ENCODE peak calls at places on chromosomes 4 and X, in seven cellular contexts. K is suprapubic skin, T is SK-N-SH, M is transverse colon, W is A549, Q is ovary, D is HepG2. C is an unnamed sample.

GRCh38 chrX:46204721-46205422 is 340.3 kb downstream of the ZNF674 start:
- DNase-seq in K (no peak), T (no peak), M (no peak), W (peak), Q (no peak), D (no peak), C (no peak)

GRCh38 chr4:170610464-170610863 is 520.7 kb upstream of the AADAT start:
- DNase-seq in K (no peak), T (no peak), M (no peak), W (no peak), Q (no peak), D (no peak), C (no peak)

GRCh38 chr4:8644461-8644891 is 51.9 kb downstream of the CPZ start:
- DNase-seq in K (no peak), T (no peak), M (no peak), W (no peak), Q (peak), D (no peak), C (no peak)

GRCh38 chr4:71389149-71389840 is 50.5 kb downstream of the SLC4A4 start:
- DNase-seq in K (no peak), T (no peak), M (no peak), W (peak), Q (no peak), D (no peak), C (peak)

GRCh38 chr4:2417196-2417764 is 1.2 kb downstream of the ZFYVE28 start:
- DNase-seq in K (no peak), T (peak), M (no peak), W (no peak), Q (no peak), D (no peak), C (no peak)

GRCh38 chr4:75630174-75630931 is at the start of gene CDKL2:
- DNase-seq in K (peak), T (peak), M (peak), W (peak), Q (peak), D (no peak), C (peak)

GRCh38 chr4:38177792-38178665 is 217.8 kb downstream of the PTTG2 start:
- DNase-seq in K (peak), T (no peak), M (peak), W (no peak), Q (peak), D (no peak), C (peak)

GRCh38 chr4:81470456-81471327 is 1.0 kb downstream of the RASGEF1B start:
- DNase-seq in K (peak), T (no peak), M (peak), W (no peak), Q (no peak), D (no peak), C (peak)

GRCh38 chr4:6322761-6323566 is 53.3 kb downstream of the WFS1 start:
- DNase-seq in K (no peak), T (no peak), M (no peak), W (no peak), Q (no peak), D (peak), C (no peak)

GRCh38 chr4:78862314-78862737 is 76.9 kb downstream of the PAQR3 start:
- DNase-seq in K (no peak), T (no peak), M (no peak), W (peak), Q (no peak), D (peak), C (no peak)

GRCh38 chr4:106367072-106367471 is 1.5 kb downstream of the GIMD1 start:
- DNase-seq in K (no peak), T (no peak), M (no peak), W (no peak), Q (no peak), D (no peak), C (no peak)

GRCh38 chr4:94582517-94582916 is 130.8 kb downstream of the PDLIM5 start:
- DNase-seq in K (no peak), T (no peak), M (no peak), W (no peak), Q (no peak), D (no peak), C (no peak)

GRCh38 chr4:5033266-5033945 is 14.1 kb upstream of the CYTL1 start:
- DNase-seq in K (peak), T (no peak), M (no peak), W (no peak), Q (no peak), D (no peak), C (no peak)

GRCh38 chr4:40333921-40334352 is 1.2 kb upstream of the CHRNA9 start:
- DNase-seq in K (no peak), T (peak), M (no peak), W (peak), Q (no peak), D (no peak), C (no peak)

GRCh38 chr4:184007891-184008290 is 102.8 kb downstream of the STOX2 start:
- DNase-seq in K (no peak), T (no peak), M (no peak), W (no peak), Q (no peak), D (no peak), C (no peak)

GRCh38 chr4:7236847-7237246 is 44.5 kb downstream of the SORCS2 start:
- DNase-seq in K (no peak), T (no peak), M (no peak), W (no peak), Q (peak), D (no peak), C (no peak)

GRCh38 chrX:39759526-39760224 is 338.1 kb downstream of the BCOR start:
- DNase-seq in K (no peak), T (peak), M (no peak), W (peak), Q (peak), D (no peak), C (peak)

GRCh38 chrX:108171671-108172070 is 80.1 kb downstream of the ATG4A start:
- DNase-seq in K (no peak), T (no peak), M (no peak), W (no peak), Q (no peak), D (no peak), C (no peak)

GRCh38 chr4:143773998-143774898 is 73.8 kb upstream of the FREM3 start:
- DNase-seq in K (no peak), T (peak), M (peak), W (peak), Q (no peak), D (peak), C (no peak)

GRCh38 chrX:13327666-13328065 is 7.8 kb upstream of the ATXN3L start:
- DNase-seq in K (no peak), T (no peak), M (no peak), W (no peak), Q (no peak), D (no peak), C (no peak)

GRCh38 chrX:7045238-7045955 is 102.1 kb upstream of the STS start:
- DNase-seq in K (no peak), T (no peak), M (no peak), W (no peak), Q (no peak), D (no peak), C (no peak)

GRCh38 chrX:2500681-2501151 is at the start of the genes DHRSX and ZBED1:
- DNase-seq in K (no peak), T (peak), M (peak), W (peak), Q (peak), D (no peak), C (no peak)

GRCh38 chrX:19794690-19795089 is 92.7 kb downstream of the SH3KBP1 start:
- DNase-seq in K (no peak), T (no peak), M (no peak), W (no peak), Q (no peak), D (no peak), C (no peak)

GRCh38 chrX:15547356-15547755 is 46.7 kb downstream of the BMX start:
- DNase-seq in K (no peak), T (no peak), M (no peak), W (no peak), Q (no peak), D (no peak), C (no peak)

GRCh38 chrX:129637217-129638109 is 17.3 kb downstream of the APLN start:
- DNase-seq in K (peak), T (peak), M (peak), W (peak), Q (peak), D (peak), C (peak)

GRCh38 chr4:93092765-93093164 is 735.8 kb upstream of the ATOH1 start:
- DNase-seq in K (no peak), T (no peak), M (no peak), W (no peak), Q (no peak), D (no peak), C (no peak)

GRCh38 chr4:41257257-41257900 is 651 bp downstream of the UCHL1 start:
- DNase-seq in K (peak), T (peak), M (peak), W (peak), Q (peak), D (no peak), C (no peak)

GRCh38 chr4:40992472-40993298 is 221.7 kb downstream of the APBB2 start:
- DNase-seq in K (no peak), T (no peak), M (no peak), W (peak), Q (peak), D (no peak), C (no peak)

GRCh38 chr4:119286377-119287002 is 35.4 kb downstream of the FABP2 start:
- DNase-seq in K (no peak), T (peak), M (no peak), W (peak), Q (no peak), D (peak), C (no peak)

GRCh38 chr4:128424524-128425195 is 137.0 kb upstream of the PGRMC2 start:
- DNase-seq in K (no peak), T (no peak), M (no peak), W (no peak), Q (no peak), D (no peak), C (peak)

GRCh38 chrX:55159556-55159955 is 60.6 kb upstream of the PAGE5 start:
- DNase-seq in K (no peak), T (no peak), M (no peak), W (no peak), Q (no peak), D (no peak), C (no peak)

GRCh38 chrX:44071847-44072545 is 98.8 kb upstream of the NDP start:
- DNase-seq in K (no peak), T (no peak), M (no peak), W (peak), Q (no peak), D (no peak), C (no peak)

DNA sequence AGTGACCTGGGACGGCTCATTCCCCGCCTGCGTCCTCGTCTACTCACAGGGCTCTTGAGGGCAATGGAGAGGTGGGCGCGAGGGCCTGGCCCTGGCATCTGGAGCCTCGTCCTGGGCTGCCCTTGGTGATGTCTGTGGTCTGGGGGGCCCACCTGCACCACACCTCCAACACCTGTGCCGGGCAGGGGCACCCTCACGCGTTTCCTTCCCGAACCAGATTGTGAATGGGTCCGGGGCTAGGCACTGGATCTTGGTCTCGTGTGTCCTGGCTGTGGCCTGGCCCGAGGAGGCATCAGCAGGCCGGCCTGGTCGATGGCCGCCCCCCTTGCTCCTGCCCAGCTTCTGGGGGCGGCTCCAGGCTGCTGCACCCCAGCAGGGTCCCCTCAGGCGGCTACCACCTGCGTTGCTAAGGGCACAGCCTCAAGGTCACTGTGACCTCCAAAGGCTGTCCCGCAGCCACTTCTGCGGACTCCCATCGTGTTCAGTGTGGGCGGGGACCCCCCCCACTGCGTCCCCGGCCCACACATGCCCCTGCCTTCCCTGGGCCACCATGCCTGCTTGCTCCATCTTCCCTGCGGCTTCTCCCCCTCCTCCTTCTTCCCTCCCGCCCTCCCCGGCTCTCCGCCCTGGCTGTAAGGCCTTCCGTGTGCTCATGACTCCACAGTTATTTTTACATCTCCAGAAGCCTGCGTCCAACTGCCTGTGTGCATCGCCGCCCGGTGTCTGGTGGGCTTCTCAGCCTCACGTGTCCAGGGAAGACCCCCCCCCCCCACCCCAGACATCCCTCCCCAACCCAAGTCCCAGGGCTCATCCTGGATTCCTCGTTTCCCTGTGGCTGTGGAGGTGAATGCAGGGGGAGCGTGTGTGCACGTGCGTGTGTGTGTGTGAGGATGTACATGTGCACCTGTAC is 3.8 kb downstream of the DOK7 start:
- DNase-seq in K (no peak), T (no peak), M (no peak), W (no peak), Q (no peak), D (no peak), C (no peak)
- TF ChIP-seq EP300 in K (no peak), T (no peak), M (no peak), W (no peak), Q (no peak), D (no peak), C (no peak)

GRCh38 chrX:84189125-84189524 is 1.1 kb upstream of the RPS6KA6 start:
- DNase-seq in K (no peak), T (no peak), M (no peak), W (no peak), Q (no peak), D (no peak), C (no peak)
- H3K4me3 ChIP-seq in K (no peak), T (no peak), M (no peak), W (no peak), Q (no peak), D (no peak), C (no peak)

GRCh38 chrX:154022716-154023115 is 3.0 kb upstream of the IRAK1 start:
- DNase-seq in K (no peak), T (no peak), M (no peak), W (no peak), Q (no peak), D (no peak), C (no peak)

GRCh38 chrX:154023276-154024000 is 3.7 kb upstream of the IRAK1 start:
- DNase-seq in K (no peak), T (no peak), M (no peak), W (no peak), Q (no peak), D (no peak), C (no peak)

GRCh38 chrX:154026136-154026806 is 6.6 kb upstream of the IRAK1 start:
- DNase-seq in K (no peak), T (no peak), M (no peak), W (no peak), Q (no peak), D (no peak), C (no peak)

GRCh38 chrX:154025230-154025629 is 5.5 kb upstream of the IRAK1 start:
- DNase-seq in K (no peak), T (no peak), M (no peak), W (no peak), Q (no peak), D (no peak), C (no peak)

DNA sequence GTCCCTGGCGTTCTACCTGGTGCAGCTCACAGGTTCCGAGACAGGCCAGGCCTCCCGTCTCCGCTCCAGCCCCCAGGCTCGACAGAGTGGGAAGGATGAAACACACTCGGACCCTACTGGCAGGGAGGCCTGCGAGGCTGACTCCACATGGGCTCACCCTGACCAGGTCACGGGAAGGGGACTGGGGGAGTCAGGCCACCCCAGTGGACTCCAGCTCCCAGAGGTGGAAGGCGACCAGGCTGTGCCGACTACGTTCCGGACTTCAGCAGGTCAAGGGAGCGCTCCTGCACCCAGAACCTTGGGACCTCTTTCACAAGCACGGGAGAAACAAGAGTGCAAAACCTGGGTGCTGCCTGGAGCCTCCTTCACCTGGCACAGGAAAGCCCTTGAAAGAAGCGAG is 4.6 kb upstream of the IRAK1 start:
- DNase-seq in K (no peak), T (no peak), M (no peak), W (no peak), Q (no peak), D (no peak), C (no peak)
- TF ChIP-seq EP300 in K (no peak), T (no peak), M (no peak), W (no peak), Q (no peak), D (no peak), C (no peak)

GRCh38 chr4:155952546-155952945 is 1.1 kb downstream of the CTSO start:
- DNase-seq in K (no peak), T (no peak), M (no peak), W (no peak), Q (no peak), D (no peak), C (no peak)
- H3K4me3 ChIP-seq in K (peak), T (no peak), M (peak), W (no peak), Q (peak), D (no peak), C (no peak)

GRCh38 chrX:68714856-68715255 is 67.4 kb downstream of the STARD8 start:
- DNase-seq in K (peak), T (no peak), M (no peak), W (no peak), Q (no peak), D (no peak), C (no peak)

GRCh38 chrX:68717196-68717595 is 69.7 kb downstream of the STARD8 start:
- DNase-seq in K (peak), T (no peak), M (no peak), W (no peak), Q (no peak), D (no peak), C (no peak)

GRCh38 chrX:68710870-68711576 is 63.6 kb downstream of the STARD8 start:
- DNase-seq in K (no peak), T (peak), M (no peak), W (peak), Q (peak), D (peak), C (no peak)

GRCh38 chrX:68708503-68709290 is 61.2 kb downstream of the STARD8 start:
- DNase-seq in K (no peak), T (no peak), M (no peak), W (no peak), Q (no peak), D (no peak), C (no peak)

GRCh38 chrX:68711845-68712244 is 64.4 kb downstream of the STARD8 start:
- DNase-seq in K (no peak), T (no peak), M (no peak), W (no peak), Q (no peak), D (no peak), C (no peak)
- TF ChIP-seq EP300 in K (no peak), T (no peak), M (no peak), W (no peak), Q (no peak), D (no peak), C (no peak)

GRCh38 chr4:159175165-159175988 is 72.5 kb downstream of the RAPGEF2 start:
- DNase-seq in K (peak), T (peak), M (peak), W (peak), Q (peak), D (peak), C (peak)
- H3K4me3 ChIP-seq in K (no peak), T (peak), M (no peak), W (peak), Q (no peak), D (no peak), C (no peak)

GRCh38 chr4:73435984-73436383 is at the start of gene AFP:
- DNase-seq in K (no peak), T (no peak), M (no peak), W (no peak), Q (no peak), D (peak), C (no peak)
- TF ChIP-seq EP300 in K (no peak), T (no peak), M (no peak), W (no peak), Q (no peak), D (peak), C (no peak)

DNA sequence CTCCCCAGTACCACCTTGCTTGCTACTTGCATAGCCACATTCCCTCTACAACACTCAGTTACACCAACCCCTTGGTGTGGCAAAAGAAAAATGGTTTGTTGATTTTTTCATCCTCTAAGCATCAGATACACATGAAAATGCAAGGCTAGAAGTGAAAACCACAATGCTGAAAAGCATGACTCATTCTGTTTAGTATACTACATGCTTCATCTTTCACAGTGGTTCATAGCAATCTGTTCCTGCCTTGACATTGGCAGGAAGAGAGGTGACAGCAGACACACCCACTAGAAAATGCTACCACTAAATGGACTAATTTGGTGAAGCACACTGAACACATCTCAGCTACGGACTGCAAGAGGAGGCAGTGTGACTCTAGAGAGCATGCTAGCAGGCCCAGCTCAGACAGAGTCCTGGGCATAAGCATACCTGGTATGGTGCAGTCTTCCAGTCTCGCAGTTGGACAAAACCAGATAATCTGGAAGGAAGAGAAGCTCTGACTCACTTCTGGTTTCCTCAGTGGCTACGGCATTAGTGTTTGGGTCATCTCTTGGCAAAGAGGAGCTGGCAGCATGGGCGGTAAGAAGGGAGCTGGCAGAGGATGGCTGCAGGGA is 38.0 kb downstream of the GAB3 start:
- DNase-seq in K (no peak), T (no peak), M (no peak), W (no peak), Q (no peak), D (no peak), C (no peak)
- H3K4me3 ChIP-seq in K (no peak), T (no peak), M (no peak), W (no peak), Q (no peak), D (no peak), C (no peak)

GRCh38 chrX:134173541-134174272 is 63.3 kb upstream of the CCDC160 start:
- DNase-seq in K (no peak), T (peak), M (no peak), W (no peak), Q (no peak), D (no peak), C (no peak)
- TF ChIP-seq EP300 in K (no peak), T (no peak), M (no peak), W (no peak), Q (no peak), D (no peak), C (no peak)